ENCODE peak calls at places on chromosomes 1 and 21, in nine cellular contexts. T is tibial nerve, A is activated B cell treated with CpG ODN at 0.5 μM for 24 hours, B is DMS53, S is NCI-H524, E is SHP77, Y is globus pallidus, W is Panc1, R is D341Med. O is an unnamed sample.

GRCh38 chr1:243598433-243598832 is 251.6 kb downstream of the AKT3 start:
- DNase-seq in T (no peak), A (no peak), B (no peak), S (no peak), E (no peak), Y (peak), W (no peak), R (no peak), O (peak)

GRCh38 chr1:69765941-69766340 is 198.2 kb downstream of the LRRC7 start:
- DNase-seq in T (no peak), A (no peak), B (no peak), S (no peak), E (no peak), Y (no peak), W (no peak), R (no peak), O (no peak)

GRCh38 chr21:36792505-36792967 is 93.6 kb downstream of the SIM2 start:
- DNase-seq in T (no peak), A (no peak), B (peak), S (no peak), E (peak), Y (no peak), W (no peak), R (no peak), O (no peak)

GRCh38 chr1:203771901-203772301 is 6.9 kb downstream of the LAX1 start:
- DNase-seq in T (no peak), A (no peak), B (no peak), S (no peak), E (no peak), Y (no peak), W (no peak), R (no peak), O (no peak)

GRCh38 chr1:113390871-113391642 is 742 bp downstream of the MAGI3 start:
- DNase-seq in T (peak), A (peak), B (peak), S (peak), E (peak), Y (no peak), W (no peak), R (peak), O (peak)

GRCh38 chr1:178612261-178612660 is 99.4 kb downstream of the TEX35 start:
- DNase-seq in T (no peak), A (no peak), B (no peak), S (no peak), E (no peak), Y (no peak), W (no peak), R (no peak), O (no peak)

GRCh38 chr1:173646656-173647055 is 11.5 kb downstream of the TEX50 start:
- DNase-seq in T (no peak), A (no peak), B (no peak), S (no peak), E (no peak), Y (no peak), W (no peak), R (no peak), O (no peak)

GRCh38 chr1:5349526-5349925 is 642.7 kb downstream of the NPHP4 start:
- DNase-seq in T (no peak), A (no peak), B (no peak), S (no peak), E (no peak), Y (no peak), W (no peak), R (no peak), O (no peak)

GRCh38 chr1:112536561-112536960 is 27.8 kb downstream of the WNT2B start:
- DNase-seq in T (no peak), A (no peak), B (no peak), S (no peak), E (no peak), Y (no peak), W (no peak), R (no peak), O (no peak)

GRCh38 chr1:20126041-20126805 is 6.9 kb upstream of the PLA2G2D start:
- DNase-seq in T (no peak), A (no peak), B (peak), S (no peak), E (no peak), Y (no peak), W (no peak), R (peak), O (no peak)

GRCh38 chr1:99643021-99643779 is 2.7 kb upstream of the PALMD start:
- DNase-seq in T (no peak), A (no peak), B (no peak), S (no peak), E (no peak), Y (no peak), W (no peak), R (no peak), O (no peak)

GRCh38 chr1:230350208-230350921 is 75.8 kb downstream of the PGBD5 start:
- DNase-seq in T (no peak), A (no peak), B (no peak), S (no peak), E (no peak), Y (no peak), W (no peak), R (no peak), O (no peak)

GRCh38 chr1:109370712-109371270 is 26.9 kb downstream of the SORT1 start:
- DNase-seq in T (no peak), A (no peak), B (no peak), S (no peak), E (no peak), Y (no peak), W (no peak), R (no peak), O (no peak)

GRCh38 chr1:77188770-77189169 is 30.5 kb downstream of the PIGK start:
- DNase-seq in T (no peak), A (no peak), B (no peak), S (no peak), E (no peak), Y (no peak), W (no peak), R (no peak), O (no peak)

GRCh38 chr1:186483561-186483960 is 22.6 kb upstream of the PDC start:
- DNase-seq in T (no peak), A (no peak), B (no peak), S (no peak), E (no peak), Y (no peak), W (no peak), R (no peak), O (no peak)

GRCh38 chr21:46120301-46121285 is 22.7 kb downstream of the COL6A2 start:
- DNase-seq in T (peak), A (peak), B (no peak), S (no peak), E (no peak), Y (no peak), W (no peak), R (peak), O (no peak)

GRCh38 chr1:58047265-58047858 is 499.2 kb downstream of the OMA1 start:
- DNase-seq in T (no peak), A (no peak), B (peak), S (no peak), E (no peak), Y (no peak), W (no peak), R (peak), O (no peak)

GRCh38 chr1:201756411-201756810 is 72.5 kb upstream of the IPO9 start:
- DNase-seq in T (no peak), A (no peak), B (no peak), S (no peak), E (no peak), Y (no peak), W (no peak), R (no peak), O (no peak)